ENCODE peak calls at places on chromosomes 6 and 20, in six cellular contexts. E is neural crest cell, Q is ureter, H is A549, M is GDM1, N is activated T-cell treated with anti-CD3 and anti-CD28 coated beads for 24 hours. S is an unnamed sample.

GRCh38 chr20:35719717-35720116 is 20.5 kb downstream of the ROMO1 start:
- DNase-seq in E (no peak), Q (no peak), H (no peak), M (no peak), N (no peak), S (no peak)

GRCh38 chr6:164130151-164130550 is 715.6 kb downstream of the QKI start:
- DNase-seq in E (no peak), Q (no peak), H (no peak), M (no peak), N (no peak), S (no peak)

GRCh38 chr6:133130863-133131262 is 110.3 kb upstream of the EYA4 start:
- DNase-seq in E (no peak), Q (no peak), H (peak), M (no peak), N (no peak), S (no peak)

GRCh38 chr6:170174771-170175643 is 115.9 kb downstream of the DLL1 start:
- DNase-seq in E (no peak), Q (no peak), H (no peak), M (no peak), N (no peak), S (no peak)

GRCh38 chr20:11502668-11503067 is 415.0 kb upstream of the BTBD3 start:
- DNase-seq in E (no peak), Q (no peak), H (no peak), M (no peak), N (no peak), S (no peak)

GRCh38 chr20:54865273-54865672 is 389.9 kb downstream of the DOK5 start:
- DNase-seq in E (no peak), Q (no peak), H (no peak), M (no peak), N (no peak), S (no peak)

GRCh38 chr6:31541059-31541657 is 645 bp downstream of the DDX39B start:
- DNase-seq in E (no peak), Q (peak), H (peak), M (no peak), N (peak), S (no peak)

GRCh38 chr6:2225422-2226392 is 19.7 kb downstream of the GMDS start:
- DNase-seq in E (no peak), Q (no peak), H (no peak), M (no peak), N (no peak), S (no peak)

GRCh38 chr20:51450221-51450712 is 92.3 kb downstream of the NFATC2 start:
- DNase-seq in E (no peak), Q (no peak), H (no peak), M (no peak), N (no peak), S (no peak)

GRCh38 chr6:162698004-162698403 is 29.6 kb downstream of the PRKN start:
- DNase-seq in E (no peak), Q (no peak), H (no peak), M (no peak), N (no peak), S (no peak)

GRCh38 chr6:128327890-128328289 is 192.5 kb downstream of the PTPRK start:
- DNase-seq in E (no peak), Q (no peak), H (no peak), M (peak), N (peak), S (no peak)

GRCh38 chr20:7637184-7637583 is 303.1 kb downstream of the HAO1 start:
- DNase-seq in E (no peak), Q (no peak), H (no peak), M (no peak), N (no peak), S (no peak)

GRCh38 chr20:21251278-21251677 is 51.9 kb upstream of the XRN2 start:
- DNase-seq in E (no peak), Q (no peak), H (no peak), M (no peak), N (peak), S (no peak)

GRCh38 chr6:10522929-10523573 is 1.9 kb downstream of the GCNT2 start:
- DNase-seq in E (no peak), Q (no peak), H (no peak), M (no peak), N (no peak), S (no peak)

GRCh38 chr6:71394001-71394432 is 105.4 kb downstream of the OGFRL1 start:
- DNase-seq in E (no peak), Q (no peak), H (no peak), M (no peak), N (no peak), S (no peak)

GRCh38 chr6:13091192-13091591 is 237.1 kb downstream of the TBC1D7 start:
- DNase-seq in E (no peak), Q (no peak), H (no peak), M (no peak), N (no peak), S (no peak)

GRCh38 chr20:50516935-50517816 is 7.0 kb downstream of the PTPN1 start:
- DNase-seq in E (no peak), Q (no peak), H (no peak), M (no peak), N (no peak), S (no peak)

GRCh38 chr6:75094614-75095321 is 111.1 kb downstream of the COL12A1 start:
- DNase-seq in E (no peak), Q (no peak), H (no peak), M (no peak), N (no peak), S (no peak)

GRCh38 chr6:23339268-23339667 is 769.9 kb downstream of the HDGFL1 start:
- DNase-seq in E (no peak), Q (no peak), H (no peak), M (no peak), N (no peak), S (no peak)

GRCh38 chr6:90008908-90009501 is 114.7 kb downstream of the GJA10 start:
- DNase-seq in E (no peak), Q (no peak), H (no peak), M (no peak), N (no peak), S (no peak)

GRCh38 chr6:2560903-2561698 is 189.6 kb downstream of the MYLK4 start:
- DNase-seq in E (no peak), Q (no peak), H (no peak), M (no peak), N (no peak), S (no peak)

GRCh38 chr6:169079650-169080049 is 174.0 kb downstream of the THBS2 start:
- DNase-seq in E (no peak), Q (no peak), H (no peak), M (no peak), N (no peak), S (no peak)

GRCh38 chr6:83051386-83052172 is 14.1 kb downstream of the UBE3D start:
- DNase-seq in E (no peak), Q (no peak), H (no peak), M (no peak), N (no peak), S (no peak)

GRCh38 chr20:12660918-12661317 is 347.9 kb upstream of the SPTLC3 start:
- DNase-seq in E (peak), Q (no peak), H (no peak), M (no peak), N (no peak), S (no peak)

GRCh38 chr6:83505376-83505775 is 7.0 kb upstream of the PRSS35 start:
- DNase-seq in E (no peak), Q (no peak), H (no peak), M (no peak), N (no peak), S (no peak)

GRCh38 chr20:20941468-20941889 is 164.7 kb downstream of the LINC00237 start:
- DNase-seq in E (no peak), Q (no peak), H (no peak), M (no peak), N (no peak), S (no peak)